ENCODE peak calls at places on chromosomes 11 and 22, in ten cellular contexts. Z, O, T, W, K, J, U, Y, C and H are unnamed samples.

GRCh38 chr11:119782021-119782420 is 53.0 kb upstream of the NECTIN1 start:
- DNase-seq in Z (no peak), O (no peak), T (no peak), W (no peak), K (no peak), J (no peak), U (no peak), Y (no peak), C (no peak), H (peak)

GRCh38 chr22:41596776-41597634 is 7.4 kb upstream of the PMM1 start:
- DNase-seq in Z (peak), O (peak), T (peak), W (peak), K (no peak), J (peak), U (peak), Y (peak), C (peak), H (peak)

GRCh38 chr11:9120659-9121350 is 29.4 kb upstream of the SCUBE2 start:
- DNase-seq in Z (no peak), O (no peak), T (no peak), W (no peak), K (no peak), J (no peak), U (no peak), Y (no peak), C (no peak), H (no peak)

GRCh38 chr11:122022646-122023045 is 93.4 kb downstream of the BLID start:
- DNase-seq in Z (no peak), O (no peak), T (no peak), W (no peak), K (no peak), J (no peak), U (no peak), Y (no peak), C (no peak), H (no peak)

GRCh38 chr11:116053538-116053919 is 549.3 kb upstream of the CADM1 start:
- DNase-seq in Z (no peak), O (no peak), T (no peak), W (no peak), K (no peak), J (no peak), U (no peak), Y (no peak), C (no peak), H (no peak)

GRCh38 chr11:84261707-84262106 is 975.5 kb upstream of the CCDC90B start:
- DNase-seq in Z (no peak), O (no peak), T (peak), W (no peak), K (no peak), J (peak), U (no peak), Y (no peak), C (no peak), H (no peak)

GRCh38 chr11:114848027-114848426 is 169.7 kb downstream of the NXPE2 start:
- DNase-seq in Z (no peak), O (no peak), T (no peak), W (no peak), K (no peak), J (no peak), U (no peak), Y (no peak), C (no peak), H (no peak)

GRCh38 chr11:48170176-48170839 is 46.3 kb upstream of the OR4B1 start:
- DNase-seq in Z (peak), O (no peak), T (no peak), W (no peak), K (no peak), J (no peak), U (no peak), Y (no peak), C (peak), H (no peak)

GRCh38 chr11:68036141-68036716 is 2.6 kb upstream of the TCIRG1 start:
- DNase-seq in Z (no peak), O (peak), T (no peak), W (no peak), K (no peak), J (no peak), U (no peak), Y (peak), C (no peak), H (peak)

GRCh38 chr22:38413085-38414008 is 41.7 kb downstream of the KCNJ4 start:
- DNase-seq in Z (peak), O (peak), T (peak), W (peak), K (no peak), J (no peak), U (peak), Y (no peak), C (no peak), H (peak)

GRCh38 chr22:46062232-46062615 is 85.3 kb upstream of the WNT7B start:
- DNase-seq in Z (no peak), O (no peak), T (peak), W (no peak), K (no peak), J (no peak), U (no peak), Y (no peak), C (no peak), H (no peak)

GRCh38 chr11:92332986-92333385 is 108.4 kb downstream of the FAT3 start:
- DNase-seq in Z (no peak), O (no peak), T (no peak), W (no peak), K (no peak), J (no peak), U (no peak), Y (no peak), C (peak), H (no peak)

GRCh38 chr11:113274708-113275582 is 39.4 kb upstream of the TTC12 start:
- DNase-seq in Z (no peak), O (no peak), T (no peak), W (no peak), K (no peak), J (no peak), U (no peak), Y (no peak), C (no peak), H (no peak)

GRCh38 chr11:45805305-45806071 is 539 bp downstream of the SLC35C1 start:
- DNase-seq in Z (peak), O (peak), T (peak), W (peak), K (no peak), J (no peak), U (no peak), Y (peak), C (peak), H (peak)

GRCh38 chr22:40324468-40325305 is 21.6 kb upstream of the ADSL start:
- DNase-seq in Z (no peak), O (no peak), T (no peak), W (peak), K (no peak), J (no peak), U (no peak), Y (no peak), C (no peak), H (peak)

GRCh38 chr11:9320047-9320446 is 5.7 kb upstream of the TMEM41B start:
- DNase-seq in Z (no peak), O (no peak), T (no peak), W (no peak), K (no peak), J (no peak), U (no peak), Y (no peak), C (no peak), H (no peak)

GRCh38 chr11:64675417-64676252 is 47.4 kb downstream of the NRXN2 start:
- DNase-seq in Z (peak), O (no peak), T (peak), W (no peak), K (peak), J (peak), U (peak), Y (peak), C (peak), H (no peak)

GRCh38 chr11:62646825-62647608 is 604 bp upstream of the GANAB start:
- DNase-seq in Z (no peak), O (peak), T (no peak), W (no peak), K (no peak), J (no peak), U (no peak), Y (no peak), C (no peak), H (peak)

GRCh38 chr22:37996515-37997246 is 12.3 kb upstream of the SOX10 start:
- DNase-seq in Z (no peak), O (no peak), T (no peak), W (no peak), K (no peak), J (no peak), U (no peak), Y (no peak), C (no peak), H (no peak)

GRCh38 chr11:20031155-20032001 is 128.9 kb downstream of the DBX1 start:
- DNase-seq in Z (no peak), O (no peak), T (no peak), W (no peak), K (no peak), J (no peak), U (no peak), Y (no peak), C (peak), H (no peak)

GRCh38 chr22:38300197-38300945 is 16.9 kb downstream of the CSNK1E start:
- DNase-seq in Z (no peak), O (no peak), T (no peak), W (no peak), K (no peak), J (no peak), U (no peak), Y (no peak), C (no peak), H (no peak)

GRCh38 chr22:47019012-47019790 is 256.8 kb downstream of the TBC1D22A start:
- DNase-seq in Z (no peak), O (no peak), T (no peak), W (peak), K (no peak), J (no peak), U (no peak), Y (no peak), C (no peak), H (no peak)

GRCh38 chr11:35927067-35927466 is 16.8 kb upstream of the LDLRAD3 start:
- DNase-seq in Z (no peak), O (no peak), T (no peak), W (no peak), K (no peak), J (no peak), U (no peak), Y (no peak), C (no peak), H (no peak)

GRCh38 chr11:46291441-46292143 is 14.1 kb downstream of the CREB3L1 start:
- DNase-seq in Z (no peak), O (peak), T (peak), W (peak), K (no peak), J (no peak), U (no peak), Y (peak), C (peak), H (no peak)

GRCh38 chr11:69651834-69652620 is 11.1 kb downstream of the CCND1 start:
- DNase-seq in Z (no peak), O (no peak), T (no peak), W (no peak), K (no peak), J (no peak), U (no peak), Y (peak), C (no peak), H (peak)

GRCh38 chr11:14622241-14622954 is 21.2 kb upstream of the PDE3B start:
- DNase-seq in Z (no peak), O (no peak), T (no peak), W (no peak), K (no peak), J (no peak), U (no peak), Y (no peak), C (no peak), H (no peak)

GRCh38 chr11:6233984-6234313 is 487 bp downstream of the FHIP1B start:
- DNase-seq in Z (no peak), O (no peak), T (no peak), W (no peak), K (no peak), J (no peak), U (no peak), Y (no peak), C (no peak), H (no peak)

GRCh38 chr22:48940266-48940987 is 887.2 kb downstream of the BRD1 start:
- DNase-seq in Z (no peak), O (no peak), T (no peak), W (peak), K (no peak), J (no peak), U (peak), Y (no peak), C (no peak), H (no peak)

GRCh38 chr11:67303132-67303988 is at the start of gene SSH3:
- DNase-seq in Z (peak), O (peak), T (peak), W (peak), K (no peak), J (peak), U (peak), Y (peak), C (peak), H (peak)

GRCh38 chr11:131858495-131858894 is 488.1 kb downstream of the NTM start:
- DNase-seq in Z (no peak), O (no peak), T (no peak), W (no peak), K (no peak), J (no peak), U (no peak), Y (no peak), C (no peak), H (no peak)

GRCh38 chr11:68583047-68583446 is 101.3 kb upstream of the GAL start:
- DNase-seq in Z (no peak), O (no peak), T (no peak), W (no peak), K (no peak), J (no peak), U (no peak), Y (no peak), C (peak), H (no peak)

GRCh38 chr11:129061466-129062194 is 119.0 kb upstream of the TP53AIP1 start:
- DNase-seq in Z (no peak), O (no peak), T (no peak), W (no peak), K (no peak), J (no peak), U (no peak), Y (no peak), C (peak), H (no peak)
- H3K27ac ChIP-seq in Z (no peak), O (no peak), T (no peak), W (no peak), K (no peak), J (no peak), U (no peak), Y (no peak), C (no peak), H (no peak)

GRCh38 chr11:41235670-41236069 is 223.8 kb downstream of the LRRC4C start:
- DNase-seq in Z (no peak), O (no peak), T (no peak), W (no peak), K (no peak), J (no peak), U (no peak), Y (no peak), C (no peak), H (no peak)

DNA sequence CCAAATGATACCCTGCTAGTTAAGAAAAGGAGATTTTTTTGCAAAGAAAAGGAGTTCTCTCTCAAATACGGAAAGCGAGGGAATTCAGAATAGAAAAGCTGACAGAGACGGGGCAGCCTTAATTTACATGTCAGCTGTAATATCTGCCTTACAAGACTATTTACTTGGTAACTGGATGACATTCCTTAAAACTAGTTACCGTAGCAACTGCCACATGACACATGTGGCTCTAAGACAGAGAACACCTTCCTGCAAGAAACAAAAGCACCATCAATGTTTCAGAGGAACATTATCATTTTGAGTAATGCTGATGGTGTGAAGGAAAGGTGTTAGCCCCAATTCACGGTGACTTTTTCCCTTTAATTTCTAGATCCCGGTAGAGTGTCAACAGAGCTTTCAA is 222.1 kb downstream of the LRRC4C start:
- DNase-seq in Z (no peak), O (no peak), T (no peak), W (no peak), K (no peak), J (no peak), U (no peak), Y (no peak), C (no peak), H (no peak)
- H3K27ac ChIP-seq in Z (no peak), O (no peak), T (no peak), W (no peak), K (no peak), J (no peak), U (no peak), Y (no peak), C (no peak), H (no peak)

GRCh38 chr11:38315151-38315550 is 1717.1 kb upstream of the RAG2 start:
- DNase-seq in Z (no peak), O (no peak), T (no peak), W (no peak), K (no peak), J (no peak), U (no peak), Y (no peak), C (no peak), H (no peak)
- H3K27ac ChIP-seq in Z (no peak), O (no peak), T (no peak), W (no peak), K (no peak), J (no peak), U (no peak), Y (no peak), C (no peak), H (no peak)

GRCh38 chr11:611001-611996 is 4.5 kb downstream of the IRF7 start:
- DNase-seq in Z (no peak), O (peak), T (no peak), W (no peak), K (no peak), J (no peak), U (no peak), Y (no peak), C (no peak), H (no peak)
- H3K27ac ChIP-seq in Z (no peak), O (no peak), T (no peak), W (peak), K (no peak), J (no peak), U (peak), Y (peak), C (no peak), H (no peak)

GRCh38 chr11:12770966-12771597 is 96.9 kb downstream of the TEAD1 start:
- DNase-seq in Z (no peak), O (no peak), T (no peak), W (no peak), K (no peak), J (no peak), U (no peak), Y (no peak), C (no peak), H (no peak)

GRCh38 chr11:12773591-12773990 is 99.4 kb downstream of the TEAD1 start:
- DNase-seq in Z (no peak), O (no peak), T (no peak), W (no peak), K (no peak), J (no peak), U (no peak), Y (no peak), C (no peak), H (no peak)

GRCh38 chr11:12772324-12772723 is 98.1 kb downstream of the TEAD1 start:
- DNase-seq in Z (no peak), O (no peak), T (no peak), W (no peak), K (no peak), J (no peak), U (no peak), Y (no peak), C (no peak), H (no peak)

GRCh38 chr11:12770435-12770834 is 96.2 kb downstream of the TEAD1 start:
- DNase-seq in Z (no peak), O (no peak), T (no peak), W (no peak), K (no peak), J (no peak), U (no peak), Y (no peak), C (no peak), H (no peak)

GRCh38 chr11:12771875-12772274 is 97.7 kb downstream of the TEAD1 start:
- DNase-seq in Z (no peak), O (no peak), T (no peak), W (no peak), K (no peak), J (no peak), U (no peak), Y (no peak), C (peak), H (no peak)
- H3K27ac ChIP-seq in Z (no peak), O (no peak), T (no peak), W (no peak), K (no peak), J (no peak), U (no peak), Y (peak), C (peak), H (no peak)

GRCh38 chr11:102177974-102178631 is 67.9 kb downstream of the YAP1 start:
- DNase-seq in Z (no peak), O (no peak), T (no peak), W (no peak), K (no peak), J (no peak), U (no peak), Y (no peak), C (peak), H (no peak)

GRCh38 chr11:102179366-102179765 is 69.1 kb downstream of the YAP1 start:
- DNase-seq in Z (no peak), O (no peak), T (no peak), W (no peak), K (no peak), J (no peak), U (no peak), Y (no peak), C (no peak), H (no peak)

GRCh38 chr11:102172127-102172848 is 62.0 kb downstream of the YAP1 start:
- DNase-seq in Z (no peak), O (no peak), T (peak), W (no peak), K (no peak), J (no peak), U (no peak), Y (peak), C (peak), H (no peak)

GRCh38 chr11:102177126-102177525 is 66.9 kb downstream of the YAP1 start:
- DNase-seq in Z (no peak), O (no peak), T (no peak), W (no peak), K (no peak), J (no peak), U (no peak), Y (no peak), C (peak), H (no peak)
- H3K27ac ChIP-seq in Z (no peak), O (no peak), T (no peak), W (no peak), K (peak), J (no peak), U (no peak), Y (peak), C (peak), H (no peak)

DNA sequence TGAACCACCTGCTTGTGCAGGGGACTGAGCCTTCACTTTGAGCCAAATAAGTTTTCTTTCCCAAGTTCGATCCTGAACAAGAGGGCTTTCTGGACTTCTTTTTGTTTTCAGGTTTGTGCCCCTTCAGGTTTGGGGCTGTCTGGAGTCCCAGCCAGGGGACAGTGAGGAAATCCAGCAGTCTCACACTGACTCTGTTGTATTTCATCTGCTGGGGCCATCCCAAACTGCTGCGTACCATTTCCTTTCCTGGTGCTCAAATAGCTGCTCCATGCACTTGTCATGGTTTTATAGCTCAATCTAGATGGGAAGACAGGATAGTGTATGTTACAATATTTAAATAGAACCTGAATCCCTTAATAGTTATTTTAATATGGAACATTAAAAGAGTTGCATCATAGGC is 66.3 kb upstream of the IGLL5 start:
- DNase-seq in Z (no peak), O (no peak), T (no peak), W (no peak), K (no peak), J (no peak), U (no peak), Y (no peak), C (no peak), H (no peak)
- H3K27ac ChIP-seq in Z (no peak), O (no peak), T (no peak), W (no peak), K (no peak), J (no peak), U (no peak), Y (no peak), C (no peak), H (no peak)